ENCODE peak calls at places on chromosomes 2 and 18, in seven cellular contexts. One of them, this sample, is unnamed. For H3K9me3, the result is how much of the 10 kb centered on the place peaks cover.

GRCh38 chr2:80026040-80026729 is 278.4 kb downstream of the LRRTM1 start:
- DNase-seq in Peyer's patch: no peak
- DNase-seq in cardiac muscle cell: no peak
- DNase-seq in sigmoid colon: no peak
- DNase-seq in endothelial cell of umbilical vein: no peak
- DNase-seq in mammary epithelial cell: no peak
- DNase-seq in pancreas: no peak
- DNase-seq in this sample: no peak

GRCh38 chr2:80896576-80896975 is 592.0 kb upstream of the LRRTM1 start:
- DNase-seq in Peyer's patch: no peak
- DNase-seq in cardiac muscle cell: no peak
- DNase-seq in sigmoid colon: no peak
- DNase-seq in endothelial cell of umbilical vein: no peak
- DNase-seq in mammary epithelial cell: no peak
- DNase-seq in pancreas: no peak
- DNase-seq in this sample: no peak

GRCh38 chr18:28110924-28111323 is 66.0 kb downstream of the CDH2 start:
- DNase-seq in Peyer's patch: no peak
- DNase-seq in cardiac muscle cell: no peak
- DNase-seq in sigmoid colon: no peak
- DNase-seq in endothelial cell of umbilical vein: no peak
- DNase-seq in mammary epithelial cell: no peak
- DNase-seq in pancreas: no peak
- DNase-seq in this sample: no peak

GRCh38 chr18:76443519-76444435 is 51.3 kb downstream of the ZNF516 start:
- DNase-seq in Peyer's patch: peak
- DNase-seq in cardiac muscle cell: no peak
- DNase-seq in sigmoid colon: peak
- DNase-seq in endothelial cell of umbilical vein: no peak
- DNase-seq in mammary epithelial cell: no peak
- DNase-seq in pancreas: peak
- DNase-seq in this sample: no peak

GRCh38 chr18:11488175-11488574 is 121.2 kb upstream of the SLC35G4 start:
- DNase-seq in Peyer's patch: no peak
- DNase-seq in cardiac muscle cell: peak
- DNase-seq in sigmoid colon: no peak
- DNase-seq in endothelial cell of umbilical vein: no peak
- DNase-seq in mammary epithelial cell: peak
- DNase-seq in pancreas: no peak
- DNase-seq in this sample: no peak

GRCh38 chr2:184425083-184425482 is 173.2 kb upstream of the ZNF804A start:
- DNase-seq in Peyer's patch: no peak
- DNase-seq in cardiac muscle cell: no peak
- DNase-seq in sigmoid colon: no peak
- DNase-seq in endothelial cell of umbilical vein: no peak
- DNase-seq in mammary epithelial cell: no peak
- DNase-seq in pancreas: no peak
- DNase-seq in this sample: no peak

GRCh38 chr2:150549381-150549780 is 61.9 kb upstream of the RND3 start:
- DNase-seq in Peyer's patch: no peak
- DNase-seq in cardiac muscle cell: no peak
- DNase-seq in sigmoid colon: no peak
- DNase-seq in endothelial cell of umbilical vein: peak
- DNase-seq in mammary epithelial cell: peak
- DNase-seq in pancreas: no peak
- DNase-seq in this sample: no peak

GRCh38 chr2:157782057-157782845 is 93.9 kb downstream of the ACVR1 start:
- DNase-seq in Peyer's patch: no peak
- DNase-seq in cardiac muscle cell: peak
- DNase-seq in sigmoid colon: no peak
- DNase-seq in endothelial cell of umbilical vein: no peak
- DNase-seq in mammary epithelial cell: no peak
- DNase-seq in pancreas: no peak
- DNase-seq in this sample: no peak

GRCh38 chr2:99617811-99618210 is 128.0 kb upstream of the REV1 start:
- DNase-seq in Peyer's patch: no peak
- DNase-seq in cardiac muscle cell: no peak
- DNase-seq in sigmoid colon: no peak
- DNase-seq in endothelial cell of umbilical vein: no peak
- DNase-seq in mammary epithelial cell: no peak
- DNase-seq in pancreas: no peak
- DNase-seq in this sample: no peak

GRCh38 chr18:44741551-44741950 is 60.9 kb downstream of the SETBP1 start:
- DNase-seq in Peyer's patch: no peak
- DNase-seq in cardiac muscle cell: no peak
- DNase-seq in sigmoid colon: no peak
- DNase-seq in endothelial cell of umbilical vein: no peak
- DNase-seq in mammary epithelial cell: no peak
- DNase-seq in pancreas: no peak
- DNase-seq in this sample: no peak

GRCh38 chr2:20611077-20611843 is 39.6 kb downstream of the HS1BP3 start:
- DNase-seq in Peyer's patch: peak
- DNase-seq in cardiac muscle cell: peak
- DNase-seq in sigmoid colon: peak
- DNase-seq in endothelial cell of umbilical vein: peak
- DNase-seq in mammary epithelial cell: no peak
- DNase-seq in pancreas: peak
- DNase-seq in this sample: no peak

GRCh38 chr18:22838221-22838620 is 94.9 kb upstream of the RBBP8 start:
- DNase-seq in Peyer's patch: no peak
- DNase-seq in cardiac muscle cell: no peak
- DNase-seq in sigmoid colon: no peak
- DNase-seq in endothelial cell of umbilical vein: no peak
- DNase-seq in mammary epithelial cell: no peak
- DNase-seq in pancreas: no peak
- DNase-seq in this sample: no peak

GRCh38 chr18:62717850-62718229 is 2.5 kb downstream of the PHLPP1 start:
- DNase-seq in Peyer's patch: no peak
- DNase-seq in cardiac muscle cell: peak
- DNase-seq in sigmoid colon: no peak
- DNase-seq in endothelial cell of umbilical vein: peak
- DNase-seq in mammary epithelial cell: peak
- DNase-seq in pancreas: no peak
- DNase-seq in this sample: no peak

GRCh38 chr2:239927424-239927981 is 97.6 kb downstream of the NDUFA10 start:
- DNase-seq in Peyer's patch: peak
- DNase-seq in cardiac muscle cell: peak
- DNase-seq in sigmoid colon: peak
- DNase-seq in endothelial cell of umbilical vein: peak
- DNase-seq in mammary epithelial cell: peak
- DNase-seq in pancreas: peak
- DNase-seq in this sample: peak

GRCh38 chr18:25464211-25464610 is 112.2 kb upstream of the ZNF521 start:
- DNase-seq in Peyer's patch: no peak
- DNase-seq in cardiac muscle cell: no peak
- DNase-seq in sigmoid colon: no peak
- DNase-seq in endothelial cell of umbilical vein: no peak
- DNase-seq in mammary epithelial cell: no peak
- DNase-seq in pancreas: no peak
- DNase-seq in this sample: no peak

GRCh38 chr2:39264733-39265132 is 21.0 kb upstream of the CDKL4 start:
- DNase-seq in Peyer's patch: no peak
- DNase-seq in cardiac muscle cell: no peak
- DNase-seq in sigmoid colon: no peak
- DNase-seq in endothelial cell of umbilical vein: no peak
- DNase-seq in mammary epithelial cell: no peak
- DNase-seq in pancreas: no peak
- DNase-seq in this sample: no peak

GRCh38 chr2:44778671-44779476 is 162.6 kb upstream of the SIX3 start:
- DNase-seq in Peyer's patch: peak
- DNase-seq in cardiac muscle cell: no peak
- DNase-seq in sigmoid colon: no peak
- DNase-seq in endothelial cell of umbilical vein: no peak
- DNase-seq in mammary epithelial cell: no peak
- DNase-seq in pancreas: no peak
- DNase-seq in this sample: no peak

GRCh38 chr2:127597984-127598380 is 48.0 kb upstream of the GPR17 start:
- DNase-seq in Peyer's patch: no peak
- DNase-seq in cardiac muscle cell: no peak
- DNase-seq in sigmoid colon: no peak
- DNase-seq in endothelial cell of umbilical vein: no peak
- DNase-seq in mammary epithelial cell: peak
- DNase-seq in pancreas: no peak
- DNase-seq in this sample: no peak

GRCh38 chr2:112170495-112170894 is 32.3 kb downstream of the FBLN7 start:
- DNase-seq in Peyer's patch: no peak
- DNase-seq in cardiac muscle cell: no peak
- DNase-seq in sigmoid colon: no peak
- DNase-seq in endothelial cell of umbilical vein: no peak
- DNase-seq in mammary epithelial cell: no peak
- DNase-seq in pancreas: no peak
- DNase-seq in this sample: no peak

GRCh38 chr2:132923787-132924186 is 253.8 kb upstream of the LYPD1 start:
- DNase-seq in Peyer's patch: no peak
- DNase-seq in cardiac muscle cell: peak
- DNase-seq in sigmoid colon: no peak
- DNase-seq in endothelial cell of umbilical vein: no peak
- DNase-seq in mammary epithelial cell: peak
- DNase-seq in pancreas: no peak
- DNase-seq in this sample: no peak

GRCh38 chr2:83972123-83972522 is 487.0 kb downstream of the SUCLG1 start:
- DNase-seq in Peyer's patch: no peak
- DNase-seq in cardiac muscle cell: peak
- DNase-seq in sigmoid colon: no peak
- DNase-seq in endothelial cell of umbilical vein: no peak
- DNase-seq in mammary epithelial cell: no peak
- DNase-seq in pancreas: no peak
- DNase-seq in this sample: no peak

GRCh38 chr2:209474960-209475359 is 51.1 kb downstream of the MAP2 start:
- DNase-seq in Peyer's patch: no peak
- DNase-seq in cardiac muscle cell: no peak
- DNase-seq in sigmoid colon: no peak
- DNase-seq in endothelial cell of umbilical vein: no peak
- DNase-seq in mammary epithelial cell: no peak
- DNase-seq in pancreas: no peak
- DNase-seq in this sample: no peak

GRCh38 chr2:175030380-175031271 is 25.4 kb upstream of the CHN1 start:
- DNase-seq in Peyer's patch: peak
- DNase-seq in cardiac muscle cell: peak
- DNase-seq in sigmoid colon: no peak
- DNase-seq in endothelial cell of umbilical vein: peak
- DNase-seq in mammary epithelial cell: peak
- DNase-seq in pancreas: no peak
- DNase-seq in this sample: no peak
- TF ChIP-seq CTCF in Peyer's patch: no peak
- TF ChIP-seq CTCF in cardiac muscle cell: peak
- TF ChIP-seq CTCF in sigmoid colon: no peak
- TF ChIP-seq CTCF in endothelial cell of umbilical vein: peak
- TF ChIP-seq CTCF in mammary epithelial cell: peak
- TF ChIP-seq CTCF in pancreas: no peak
- TF ChIP-seq CTCF in this sample: no peak

GRCh38 chr2:199558156-199558555 is 100.4 kb upstream of the SATB2 start:
- DNase-seq in Peyer's patch: no peak
- DNase-seq in cardiac muscle cell: no peak
- DNase-seq in sigmoid colon: no peak
- DNase-seq in endothelial cell of umbilical vein: no peak
- DNase-seq in mammary epithelial cell: no peak
- DNase-seq in pancreas: no peak
- DNase-seq in this sample: no peak
- H3K9me3 ChIP-seq in Peyer's patch: under half
- H3K9me3 ChIP-seq in cardiac muscle cell: under half
- H3K9me3 ChIP-seq in sigmoid colon: under half
- H3K9me3 ChIP-seq in endothelial cell of umbilical vein: under half
- H3K9me3 ChIP-seq in mammary epithelial cell: under half
- H3K9me3 ChIP-seq in pancreas: under half
- H3K9me3 ChIP-seq in this sample: under half

GRCh38 chr2:46854260-46854659 is 61.3 kb downstream of the MCFD2 start:
- DNase-seq in Peyer's patch: no peak
- DNase-seq in cardiac muscle cell: peak
- DNase-seq in sigmoid colon: peak
- DNase-seq in endothelial cell of umbilical vein: peak
- DNase-seq in mammary epithelial cell: no peak
- DNase-seq in pancreas: no peak
- DNase-seq in this sample: no peak
- H3K27ac ChIP-seq in Peyer's patch: peak
- H3K27ac ChIP-seq in cardiac muscle cell: no peak
- H3K27ac ChIP-seq in sigmoid colon: peak
- H3K27ac ChIP-seq in endothelial cell of umbilical vein: peak
- H3K27ac ChIP-seq in mammary epithelial cell: peak
- H3K27ac ChIP-seq in pancreas: no peak
- H3K27ac ChIP-seq in this sample: no peak

GRCh38 chr18:3481696-3482210 is 31.8 kb downstream of the TGIF1 start:
- DNase-seq in Peyer's patch: peak
- DNase-seq in cardiac muscle cell: peak
- DNase-seq in sigmoid colon: no peak
- DNase-seq in endothelial cell of umbilical vein: peak
- DNase-seq in mammary epithelial cell: no peak
- DNase-seq in pancreas: no peak
- DNase-seq in this sample: peak

GRCh38 chr18:3486514-3486913 is 36.5 kb downstream of the TGIF1 start:
- DNase-seq in Peyer's patch: no peak
- DNase-seq in cardiac muscle cell: no peak
- DNase-seq in sigmoid colon: no peak
- DNase-seq in endothelial cell of umbilical vein: no peak
- DNase-seq in mammary epithelial cell: no peak
- DNase-seq in pancreas: no peak
- DNase-seq in this sample: no peak

GRCh38 chr18:3489462-3489861 is 39.5 kb downstream of the TGIF1 start:
- DNase-seq in Peyer's patch: no peak
- DNase-seq in cardiac muscle cell: no peak
- DNase-seq in sigmoid colon: no peak
- DNase-seq in endothelial cell of umbilical vein: no peak
- DNase-seq in mammary epithelial cell: no peak
- DNase-seq in pancreas: no peak
- DNase-seq in this sample: no peak

GRCh38 chr18:3482258-3482657 is 32.3 kb downstream of the TGIF1 start:
- DNase-seq in Peyer's patch: no peak
- DNase-seq in cardiac muscle cell: peak
- DNase-seq in sigmoid colon: no peak
- DNase-seq in endothelial cell of umbilical vein: no peak
- DNase-seq in mammary epithelial cell: no peak
- DNase-seq in pancreas: no peak
- DNase-seq in this sample: no peak

DNA sequence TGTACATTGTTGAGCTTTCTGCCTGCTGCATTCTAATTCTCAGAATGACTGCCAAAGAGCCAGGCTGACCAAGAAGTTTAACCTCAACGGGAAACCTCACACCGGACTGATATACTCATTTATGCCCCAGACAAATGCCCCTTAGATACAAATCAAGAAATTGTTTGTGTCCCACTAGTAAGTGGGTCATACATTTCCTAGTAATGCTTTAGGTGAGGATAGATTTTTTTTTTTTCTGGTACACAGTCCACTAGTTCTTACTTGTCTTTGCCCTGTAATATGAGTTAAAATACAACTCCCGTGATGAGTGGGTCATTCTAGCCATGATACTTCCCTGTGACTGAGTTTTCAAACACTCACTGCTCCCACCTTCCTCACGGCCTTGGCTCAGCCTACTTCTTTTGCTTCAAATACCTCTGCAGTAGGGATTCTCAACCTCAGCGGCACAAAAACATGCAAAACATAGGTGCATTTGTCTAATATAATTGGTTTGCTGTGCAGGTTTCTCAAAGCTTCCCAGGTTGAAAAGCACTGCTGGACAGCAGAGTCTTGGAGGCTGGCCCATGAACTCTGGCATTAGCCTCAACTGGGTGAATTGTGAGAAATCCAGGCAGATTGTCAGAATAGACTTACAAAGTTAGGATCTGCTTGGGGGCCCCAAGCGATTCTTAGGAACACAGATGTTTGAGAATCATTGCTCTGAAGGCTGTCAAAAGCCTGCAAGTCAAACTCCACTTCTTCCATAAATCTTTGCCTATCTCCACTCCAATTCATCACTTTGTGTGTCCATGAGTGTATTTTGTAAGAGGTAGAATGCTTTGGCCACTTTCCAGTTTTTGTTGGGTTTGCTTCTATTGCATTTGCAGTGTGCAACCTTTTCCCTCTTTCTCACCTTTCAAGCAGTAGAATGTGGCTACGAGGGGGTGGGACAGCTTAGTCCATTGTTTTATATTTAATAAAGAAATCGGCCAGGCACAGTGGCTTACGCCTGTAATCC is 35.5 kb downstream of the TGIF1 start:
- DNase-seq in Peyer's patch: no peak
- DNase-seq in cardiac muscle cell: no peak
- DNase-seq in sigmoid colon: no peak
- DNase-seq in endothelial cell of umbilical vein: no peak
- DNase-seq in mammary epithelial cell: no peak
- DNase-seq in pancreas: no peak
- DNase-seq in this sample: no peak
- TF ChIP-seq CTCF in Peyer's patch: no peak
- TF ChIP-seq CTCF in cardiac muscle cell: no peak
- TF ChIP-seq CTCF in sigmoid colon: no peak
- TF ChIP-seq CTCF in endothelial cell of umbilical vein: no peak
- TF ChIP-seq CTCF in mammary epithelial cell: no peak
- TF ChIP-seq CTCF in pancreas: no peak
- TF ChIP-seq CTCF in this sample: no peak